ENCODE peak calls at places on chromosomes 16 and 17, in nine cellular contexts. One of them, this sample, is unnamed.

GRCh38 chr17:68378202-68379149 is 78.8 kb downstream of the WIPI1 start:
- DNase-seq in GM12865: no peak
- DNase-seq in mucosa of descending colon: peak; percentile 87
- DNase-seq in Peyer's patch: peak; percentile 46
- DNase-seq in sigmoid colon: peak; percentile 98
- DNase-seq in astrocyte of the cerebellum: peak; percentile 85
- DNase-seq in neuronal stem cell: no peak
- DNase-seq in psoas muscle: peak; percentile 99
- DNase-seq in fibroblast of lung: peak; percentile 82
- DNase-seq in this sample: no peak

GRCh38 chr16:8929086-8929748 is 34.5 kb downstream of the USP7 start:
- DNase-seq in GM12865: peak; percentile 86
- DNase-seq in mucosa of descending colon: no peak
- DNase-seq in Peyer's patch: no peak
- DNase-seq in sigmoid colon: no peak
- DNase-seq in astrocyte of the cerebellum: no peak
- DNase-seq in neuronal stem cell: no peak
- DNase-seq in psoas muscle: no peak
- DNase-seq in fibroblast of lung: no peak
- DNase-seq in this sample: no peak

GRCh38 chr17:64256913-64257807 is 5.9 kb downstream of the TEX2 start:
- DNase-seq in GM12865: no peak
- DNase-seq in mucosa of descending colon: no peak
- DNase-seq in Peyer's patch: no peak
- DNase-seq in sigmoid colon: no peak
- DNase-seq in astrocyte of the cerebellum: no peak
- DNase-seq in neuronal stem cell: no peak
- DNase-seq in psoas muscle: no peak
- DNase-seq in fibroblast of lung: peak; percentile 75
- DNase-seq in this sample: no peak

GRCh38 chr17:68398731-68399637 is 58.3 kb downstream of the WIPI1 start:
- DNase-seq in GM12865: peak; percentile 80
- DNase-seq in mucosa of descending colon: no peak
- DNase-seq in Peyer's patch: peak; percentile 65
- DNase-seq in sigmoid colon: peak; percentile 70
- DNase-seq in astrocyte of the cerebellum: peak; percentile 35
- DNase-seq in neuronal stem cell: peak; percentile 46
- DNase-seq in psoas muscle: peak; percentile 75
- DNase-seq in fibroblast of lung: peak; percentile 62
- DNase-seq in this sample: peak; percentile 69

GRCh38 chr16:20904507-20905079 is 4.0 kb downstream of the LYRM1 start:
- DNase-seq in GM12865: peak; percentile 76
- DNase-seq in mucosa of descending colon: no peak
- DNase-seq in Peyer's patch: peak; percentile 29
- DNase-seq in sigmoid colon: no peak
- DNase-seq in astrocyte of the cerebellum: peak; percentile 82
- DNase-seq in neuronal stem cell: no peak
- DNase-seq in psoas muscle: no peak
- DNase-seq in fibroblast of lung: peak; percentile 98
- DNase-seq in this sample: peak; percentile 70

GRCh38 chr17:31829649-31830048 is 29.4 kb downstream of the COPRS start:
- DNase-seq in GM12865: no peak
- DNase-seq in mucosa of descending colon: no peak
- DNase-seq in Peyer's patch: no peak
- DNase-seq in sigmoid colon: no peak
- DNase-seq in astrocyte of the cerebellum: no peak
- DNase-seq in neuronal stem cell: no peak
- DNase-seq in psoas muscle: no peak
- DNase-seq in fibroblast of lung: no peak
- DNase-seq in this sample: no peak

GRCh38 chr17:44780161-44780560 is 21.4 kb downstream of the ADAM11 start:
- DNase-seq in GM12865: no peak
- DNase-seq in mucosa of descending colon: peak; percentile 34
- DNase-seq in Peyer's patch: no peak
- DNase-seq in sigmoid colon: no peak
- DNase-seq in astrocyte of the cerebellum: no peak
- DNase-seq in neuronal stem cell: no peak
- DNase-seq in psoas muscle: no peak
- DNase-seq in fibroblast of lung: no peak
- DNase-seq in this sample: no peak

GRCh38 chr17:64773836-64774761 is 112.0 kb upstream of the SMURF2 start:
- DNase-seq in GM12865: peak; percentile 69
- DNase-seq in mucosa of descending colon: peak; percentile 88
- DNase-seq in Peyer's patch: no peak
- DNase-seq in sigmoid colon: no peak
- DNase-seq in astrocyte of the cerebellum: peak; percentile 12
- DNase-seq in neuronal stem cell: no peak
- DNase-seq in psoas muscle: peak; percentile 63
- DNase-seq in fibroblast of lung: peak; percentile 64
- DNase-seq in this sample: peak; percentile 74

GRCh38 chr17:56793947-56794346 is 39.8 kb downstream of the C17orf67 start:
- DNase-seq in GM12865: no peak
- DNase-seq in mucosa of descending colon: no peak
- DNase-seq in Peyer's patch: no peak
- DNase-seq in sigmoid colon: no peak
- DNase-seq in astrocyte of the cerebellum: no peak
- DNase-seq in neuronal stem cell: no peak
- DNase-seq in psoas muscle: no peak
- DNase-seq in fibroblast of lung: no peak
- DNase-seq in this sample: no peak

GRCh38 chr17:36578671-36579070 is 13.0 kb upstream of the DHRS11 start:
- DNase-seq in GM12865: no peak
- DNase-seq in mucosa of descending colon: no peak
- DNase-seq in Peyer's patch: no peak
- DNase-seq in sigmoid colon: no peak
- DNase-seq in astrocyte of the cerebellum: no peak
- DNase-seq in neuronal stem cell: no peak
- DNase-seq in psoas muscle: no peak
- DNase-seq in fibroblast of lung: peak; percentile 59
- DNase-seq in this sample: no peak

GRCh38 chr16:88768041-88768876 is 16.8 kb downstream of the PIEZO1 start:
- DNase-seq in GM12865: no peak
- DNase-seq in mucosa of descending colon: no peak
- DNase-seq in Peyer's patch: no peak
- DNase-seq in sigmoid colon: peak; percentile 96
- DNase-seq in astrocyte of the cerebellum: no peak
- DNase-seq in neuronal stem cell: no peak
- DNase-seq in psoas muscle: no peak
- DNase-seq in fibroblast of lung: peak; percentile 71
- DNase-seq in this sample: no peak

GRCh38 chr16:88769617-88770458 is 15.2 kb downstream of the PIEZO1 start:
- DNase-seq in GM12865: peak; percentile 73
- DNase-seq in mucosa of descending colon: peak; percentile 83
- DNase-seq in Peyer's patch: peak; percentile 56
- DNase-seq in sigmoid colon: no peak
- DNase-seq in astrocyte of the cerebellum: no peak
- DNase-seq in neuronal stem cell: peak; percentile 67
- DNase-seq in psoas muscle: no peak
- DNase-seq in fibroblast of lung: no peak
- DNase-seq in this sample: no peak

GRCh38 chr16:88766975-88767374 is 18.0 kb downstream of the PIEZO1 start:
- DNase-seq in GM12865: no peak
- DNase-seq in mucosa of descending colon: no peak
- DNase-seq in Peyer's patch: no peak
- DNase-seq in sigmoid colon: no peak
- DNase-seq in astrocyte of the cerebellum: no peak
- DNase-seq in neuronal stem cell: no peak
- DNase-seq in psoas muscle: no peak
- DNase-seq in fibroblast of lung: no peak
- DNase-seq in this sample: no peak

GRCh38 chr16:88764913-88765349 is 20.1 kb downstream of the PIEZO1 start:
- DNase-seq in GM12865: no peak
- DNase-seq in mucosa of descending colon: no peak
- DNase-seq in Peyer's patch: no peak
- DNase-seq in sigmoid colon: no peak
- DNase-seq in astrocyte of the cerebellum: no peak
- DNase-seq in neuronal stem cell: no peak
- DNase-seq in psoas muscle: no peak
- DNase-seq in fibroblast of lung: peak; percentile 66
- DNase-seq in this sample: no peak

GRCh38 chr16:88767546-88767945 is 17.5 kb downstream of the PIEZO1 start:
- DNase-seq in GM12865: no peak
- DNase-seq in mucosa of descending colon: no peak
- DNase-seq in Peyer's patch: no peak
- DNase-seq in sigmoid colon: no peak
- DNase-seq in astrocyte of the cerebellum: no peak
- DNase-seq in neuronal stem cell: no peak
- DNase-seq in psoas muscle: no peak
- DNase-seq in fibroblast of lung: no peak
- DNase-seq in this sample: no peak
- H3K4me3 ChIP-seq in GM12865: no peak overlapping the region
- H3K4me3 ChIP-seq in mucosa of descending colon: no peak overlapping the region
- H3K4me3 ChIP-seq in Peyer's patch: no peak overlapping the region
- H3K4me3 ChIP-seq in sigmoid colon: peak overlapping the region; percentile 4
- H3K4me3 ChIP-seq in astrocyte of the cerebellum: peak overlapping the region; percentile 15
- H3K4me3 ChIP-seq in neuronal stem cell: no peak overlapping the region
- H3K4me3 ChIP-seq in psoas muscle: no peak overlapping the region
- H3K4me3 ChIP-seq in fibroblast of lung: no peak overlapping the region
- H3K4me3 ChIP-seq in this sample: no peak overlapping the region

GRCh38 chr17:50865868-50866260 is 290 bp downstream of the TOB1 start:
- DNase-seq in GM12865: no peak
- DNase-seq in mucosa of descending colon: no peak
- DNase-seq in Peyer's patch: no peak
- DNase-seq in sigmoid colon: no peak
- DNase-seq in astrocyte of the cerebellum: no peak
- DNase-seq in neuronal stem cell: no peak
- DNase-seq in psoas muscle: no peak
- DNase-seq in fibroblast of lung: no peak
- DNase-seq in this sample: no peak

GRCh38 chr17:50864747-50865059 is 1.5 kb downstream of the TOB1 start:
- DNase-seq in GM12865: no peak
- DNase-seq in mucosa of descending colon: no peak
- DNase-seq in Peyer's patch: no peak
- DNase-seq in sigmoid colon: no peak
- DNase-seq in astrocyte of the cerebellum: no peak
- DNase-seq in neuronal stem cell: no peak
- DNase-seq in psoas muscle: no peak
- DNase-seq in fibroblast of lung: no peak
- DNase-seq in this sample: no peak

GRCh38 chr17:50865060-50865867 is 890 bp downstream of the TOB1 start:
- DNase-seq in GM12865: peak; percentile 66
- DNase-seq in mucosa of descending colon: peak; percentile 76
- DNase-seq in Peyer's patch: peak; percentile 45
- DNase-seq in sigmoid colon: peak; percentile 85
- DNase-seq in astrocyte of the cerebellum: peak; percentile 23
- DNase-seq in neuronal stem cell: peak; percentile 50
- DNase-seq in psoas muscle: peak; percentile 90
- DNase-seq in fibroblast of lung: peak; percentile 58
- DNase-seq in this sample: peak; percentile 61

GRCh38 chr17:50863221-50863843 is 2.8 kb downstream of the TOB1 start:
- DNase-seq in GM12865: peak; percentile 63
- DNase-seq in mucosa of descending colon: no peak
- DNase-seq in Peyer's patch: peak; percentile 27
- DNase-seq in sigmoid colon: peak; percentile 79
- DNase-seq in astrocyte of the cerebellum: no peak
- DNase-seq in neuronal stem cell: no peak
- DNase-seq in psoas muscle: no peak
- DNase-seq in fibroblast of lung: no peak
- DNase-seq in this sample: peak; percentile 38

DNA sequence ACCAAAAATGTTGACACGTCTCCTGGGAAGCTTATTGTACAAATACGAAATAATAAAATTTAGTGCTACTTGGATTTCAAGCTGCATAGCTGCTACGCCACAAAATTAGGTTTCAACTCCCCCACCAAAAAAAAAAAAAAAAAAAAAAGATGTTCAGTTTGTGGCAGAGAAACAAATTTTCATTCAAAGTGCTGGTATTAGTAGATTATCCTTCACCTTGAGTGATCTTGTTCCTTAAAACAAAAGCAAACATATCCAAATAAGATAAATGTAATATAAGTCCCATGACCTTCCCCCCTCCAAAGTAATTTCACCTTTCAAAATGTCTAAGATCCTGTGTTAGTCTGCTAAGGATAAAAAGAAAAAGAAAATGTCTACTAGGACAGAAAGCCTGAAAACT is 2.2 kb downstream of the TOB1 start:
- DNase-seq in GM12865: no peak
- DNase-seq in mucosa of descending colon: no peak
- DNase-seq in Peyer's patch: no peak
- DNase-seq in sigmoid colon: no peak
- DNase-seq in astrocyte of the cerebellum: no peak
- DNase-seq in neuronal stem cell: no peak
- DNase-seq in psoas muscle: no peak
- DNase-seq in fibroblast of lung: no peak
- DNase-seq in this sample: no peak
- H3K4me3 ChIP-seq in GM12865: no peak overlapping the region
- H3K4me3 ChIP-seq in mucosa of descending colon: peak overlapping the region; percentile 95
- H3K4me3 ChIP-seq in Peyer's patch: peak overlapping the region; percentile 82
- H3K4me3 ChIP-seq in sigmoid colon: peak overlapping the region; percentile 100
- H3K4me3 ChIP-seq in astrocyte of the cerebellum: peak overlapping the region; percentile 72
- H3K4me3 ChIP-seq in neuronal stem cell: no peak overlapping the region
- H3K4me3 ChIP-seq in psoas muscle: peak overlapping the region; percentile 90
- H3K4me3 ChIP-seq in fibroblast of lung: peak overlapping the region; percentile 96
- H3K4me3 ChIP-seq in this sample: peak overlapping the region; percentile 83

GRCh38 chr17:12814718-12815117 is 25.4 kb downstream of the ARHGAP44 start:
- DNase-seq in GM12865: no peak
- DNase-seq in mucosa of descending colon: no peak
- DNase-seq in Peyer's patch: no peak
- DNase-seq in sigmoid colon: no peak
- DNase-seq in astrocyte of the cerebellum: no peak
- DNase-seq in neuronal stem cell: no peak
- DNase-seq in psoas muscle: no peak
- DNase-seq in fibroblast of lung: no peak
- DNase-seq in this sample: no peak

GRCh38 chr17:12812877-12813276 is 23.6 kb downstream of the ARHGAP44 start:
- DNase-seq in GM12865: no peak
- DNase-seq in mucosa of descending colon: no peak
- DNase-seq in Peyer's patch: no peak
- DNase-seq in sigmoid colon: no peak
- DNase-seq in astrocyte of the cerebellum: no peak
- DNase-seq in neuronal stem cell: no peak
- DNase-seq in psoas muscle: no peak
- DNase-seq in fibroblast of lung: no peak
- DNase-seq in this sample: no peak

GRCh38 chr17:12813680-12814079 is 24.4 kb downstream of the ARHGAP44 start:
- DNase-seq in GM12865: no peak
- DNase-seq in mucosa of descending colon: no peak
- DNase-seq in Peyer's patch: no peak
- DNase-seq in sigmoid colon: no peak
- DNase-seq in astrocyte of the cerebellum: no peak
- DNase-seq in neuronal stem cell: no peak
- DNase-seq in psoas muscle: no peak
- DNase-seq in fibroblast of lung: no peak
- DNase-seq in this sample: no peak

GRCh38 chr17:12821376-12821940 is 32.2 kb downstream of the ARHGAP44 start:
- DNase-seq in GM12865: no peak
- DNase-seq in mucosa of descending colon: no peak
- DNase-seq in Peyer's patch: no peak
- DNase-seq in sigmoid colon: no peak
- DNase-seq in astrocyte of the cerebellum: no peak
- DNase-seq in neuronal stem cell: no peak
- DNase-seq in psoas muscle: no peak
- DNase-seq in fibroblast of lung: no peak
- DNase-seq in this sample: no peak

GRCh38 chr17:12815642-12816141 is 26.4 kb downstream of the ARHGAP44 start:
- DNase-seq in GM12865: peak; percentile 84
- DNase-seq in mucosa of descending colon: no peak
- DNase-seq in Peyer's patch: no peak
- DNase-seq in sigmoid colon: no peak
- DNase-seq in astrocyte of the cerebellum: no peak
- DNase-seq in neuronal stem cell: no peak
- DNase-seq in psoas muscle: no peak
- DNase-seq in fibroblast of lung: no peak
- DNase-seq in this sample: no peak
- H3K4me3 ChIP-seq in GM12865: no peak overlapping the region
- H3K4me3 ChIP-seq in mucosa of descending colon: no peak overlapping the region
- H3K4me3 ChIP-seq in Peyer's patch: no peak overlapping the region
- H3K4me3 ChIP-seq in sigmoid colon: no peak overlapping the region
- H3K4me3 ChIP-seq in astrocyte of the cerebellum: no peak overlapping the region
- H3K4me3 ChIP-seq in neuronal stem cell: no peak overlapping the region
- H3K4me3 ChIP-seq in psoas muscle: no peak overlapping the region
- H3K4me3 ChIP-seq in fibroblast of lung: no peak overlapping the region
- H3K4me3 ChIP-seq in this sample: no peak overlapping the region

GRCh38 chr16:27312580-27313421 is 973 bp upstream of the IL4R start:
- DNase-seq in GM12865: no peak
- DNase-seq in mucosa of descending colon: no peak
- DNase-seq in Peyer's patch: no peak
- DNase-seq in sigmoid colon: peak; percentile 51
- DNase-seq in astrocyte of the cerebellum: no peak
- DNase-seq in neuronal stem cell: no peak
- DNase-seq in psoas muscle: no peak
- DNase-seq in fibroblast of lung: no peak
- DNase-seq in this sample: no peak
- H3K4me3 ChIP-seq in GM12865: peak overlapping the region; percentile 78
- H3K4me3 ChIP-seq in mucosa of descending colon: no peak overlapping the region
- H3K4me3 ChIP-seq in Peyer's patch: peak overlapping the region; percentile 90
- H3K4me3 ChIP-seq in sigmoid colon: peak overlapping the region; percentile 90
- H3K4me3 ChIP-seq in astrocyte of the cerebellum: peak overlapping the region; percentile 66
- H3K4me3 ChIP-seq in neuronal stem cell: no peak overlapping the region
- H3K4me3 ChIP-seq in psoas muscle: peak overlapping the region; percentile 77
- H3K4me3 ChIP-seq in fibroblast of lung: peak overlapping the region; percentile 35
- H3K4me3 ChIP-seq in this sample: peak overlapping the region; percentile 69

This sample was measured in MM.1S.